ENCODE peak calls at places on chromosomes 5 and 9, in seven cellular contexts. One of them, this sample, is unnamed. For H3K36me3, the result is how much of the 10 kb centered on the place peaks cover.

GRCh38 chr5:89447027-89447426 is 564.0 kb upstream of the MEF2C start:
- DNase-seq in HepG2: no peak
- DNase-seq in SK-N-SH: no peak
- DNase-seq in GM12878: no peak
- DNase-seq in HCT116: no peak
- DNase-seq in K562: no peak
- DNase-seq in H1: no peak
- DNase-seq in this sample: no peak

GRCh38 chr5:38479315-38479904 is 77.0 kb downstream of the LIFR start:
- DNase-seq in HepG2: no peak
- DNase-seq in SK-N-SH: no peak
- DNase-seq in GM12878: no peak
- DNase-seq in HCT116: no peak
- DNase-seq in K562: no peak
- DNase-seq in H1: no peak
- DNase-seq in this sample: no peak

GRCh38 chr9:94805585-94805984 is 79.1 kb downstream of the AOPEP start:
- DNase-seq in HepG2: no peak
- DNase-seq in SK-N-SH: peak
- DNase-seq in GM12878: peak
- DNase-seq in HCT116: peak
- DNase-seq in K562: no peak
- DNase-seq in H1: no peak
- DNase-seq in this sample: no peak

GRCh38 chr5:149356391-149356790 is 1.5 kb upstream of the PCYOX1L start:
- DNase-seq in HepG2: no peak
- DNase-seq in SK-N-SH: no peak
- DNase-seq in GM12878: no peak
- DNase-seq in HCT116: no peak
- DNase-seq in K562: no peak
- DNase-seq in H1: no peak
- DNase-seq in this sample: no peak

GRCh38 chr9:94865599-94866456 is 139.3 kb downstream of the AOPEP start:
- DNase-seq in HepG2: no peak
- DNase-seq in SK-N-SH: peak
- DNase-seq in GM12878: no peak
- DNase-seq in HCT116: no peak
- DNase-seq in K562: no peak
- DNase-seq in H1: no peak
- DNase-seq in this sample: no peak

GRCh38 chr9:128920381-128921058 is at the start of gene PHYHD1:
- DNase-seq in HepG2: no peak
- DNase-seq in SK-N-SH: no peak
- DNase-seq in GM12878: no peak
- DNase-seq in HCT116: no peak
- DNase-seq in K562: no peak
- DNase-seq in H1: no peak
- DNase-seq in this sample: no peak

GRCh38 chr9:4984571-4985375 is at the start of gene JAK2:
- DNase-seq in HepG2: peak
- DNase-seq in SK-N-SH: peak
- DNase-seq in GM12878: peak
- DNase-seq in HCT116: peak
- DNase-seq in K562: peak
- DNase-seq in H1: peak
- DNase-seq in this sample: peak

GRCh38 chr5:143536364-143536763 is 132.9 kb upstream of the NR3C1 start:
- DNase-seq in HepG2: peak
- DNase-seq in SK-N-SH: no peak
- DNase-seq in GM12878: no peak
- DNase-seq in HCT116: peak
- DNase-seq in K562: no peak
- DNase-seq in H1: no peak
- DNase-seq in this sample: no peak

GRCh38 chr9:10242255-10242654 is 370.5 kb downstream of the PTPRD start:
- DNase-seq in HepG2: no peak
- DNase-seq in SK-N-SH: no peak
- DNase-seq in GM12878: no peak
- DNase-seq in HCT116: no peak
- DNase-seq in K562: no peak
- DNase-seq in H1: no peak
- DNase-seq in this sample: no peak

GRCh38 chr5:1033178-1033577 is 24.6 kb downstream of the NKD2 start:
- DNase-seq in HepG2: no peak
- DNase-seq in SK-N-SH: peak
- DNase-seq in GM12878: no peak
- DNase-seq in HCT116: no peak
- DNase-seq in K562: no peak
- DNase-seq in H1: no peak
- DNase-seq in this sample: no peak

GRCh38 chr5:2163457-2163856 is 280.7 kb upstream of the IRX4 start:
- DNase-seq in HepG2: no peak
- DNase-seq in SK-N-SH: no peak
- DNase-seq in GM12878: no peak
- DNase-seq in HCT116: no peak
- DNase-seq in K562: no peak
- DNase-seq in H1: no peak
- DNase-seq in this sample: no peak

GRCh38 chr5:980001-980588 is 28.5 kb upstream of the NKD2 start:
- DNase-seq in HepG2: peak
- DNase-seq in SK-N-SH: peak
- DNase-seq in GM12878: no peak
- DNase-seq in HCT116: no peak
- DNase-seq in K562: no peak
- DNase-seq in H1: peak
- DNase-seq in this sample: no peak

GRCh38 chr5:123285122-123286011 is 137.8 kb downstream of the CEP120 start:
- DNase-seq in HepG2: no peak
- DNase-seq in SK-N-SH: peak
- DNase-seq in GM12878: no peak
- DNase-seq in HCT116: no peak
- DNase-seq in K562: no peak
- DNase-seq in H1: peak
- DNase-seq in this sample: no peak

GRCh38 chr5:39131210-39132127 is 57.3 kb upstream of the RICTOR start:
- DNase-seq in HepG2: no peak
- DNase-seq in SK-N-SH: no peak
- DNase-seq in GM12878: no peak
- DNase-seq in HCT116: no peak
- DNase-seq in K562: no peak
- DNase-seq in H1: no peak
- DNase-seq in this sample: no peak

GRCh38 chr9:22170162-22170932 is 161.2 kb upstream of the CDKN2B start:
- DNase-seq in HepG2: peak
- DNase-seq in SK-N-SH: no peak
- DNase-seq in GM12878: no peak
- DNase-seq in HCT116: no peak
- DNase-seq in K562: no peak
- DNase-seq in H1: no peak
- DNase-seq in this sample: no peak

GRCh38 chr5:134510970-134511795 is 14.3 kb upstream of the JADE2 start:
- DNase-seq in HepG2: peak
- DNase-seq in SK-N-SH: no peak
- DNase-seq in GM12878: no peak
- DNase-seq in HCT116: no peak
- DNase-seq in K562: no peak
- DNase-seq in H1: peak
- DNase-seq in this sample: peak

GRCh38 chr9:78613006-78613405 is 316.1 kb downstream of the PSAT1 start:
- DNase-seq in HepG2: no peak
- DNase-seq in SK-N-SH: no peak
- DNase-seq in GM12878: no peak
- DNase-seq in HCT116: no peak
- DNase-seq in K562: no peak
- DNase-seq in H1: no peak
- DNase-seq in this sample: no peak

GRCh38 chr9:78607853-78608252 is 310.9 kb downstream of the PSAT1 start:
- DNase-seq in HepG2: no peak
- DNase-seq in SK-N-SH: no peak
- DNase-seq in GM12878: no peak
- DNase-seq in HCT116: no peak
- DNase-seq in K562: no peak
- DNase-seq in H1: no peak
- DNase-seq in this sample: no peak

GRCh38 chr9:78609471-78609870 is 312.5 kb downstream of the PSAT1 start:
- DNase-seq in HepG2: no peak
- DNase-seq in SK-N-SH: no peak
- DNase-seq in GM12878: no peak
- DNase-seq in HCT116: no peak
- DNase-seq in K562: no peak
- DNase-seq in H1: no peak
- DNase-seq in this sample: no peak

GRCh38 chr9:78614892-78615291 is 318.0 kb downstream of the PSAT1 start:
- DNase-seq in HepG2: no peak
- DNase-seq in SK-N-SH: no peak
- DNase-seq in GM12878: no peak
- DNase-seq in HCT116: no peak
- DNase-seq in K562: no peak
- DNase-seq in H1: no peak
- DNase-seq in this sample: no peak

DNA sequence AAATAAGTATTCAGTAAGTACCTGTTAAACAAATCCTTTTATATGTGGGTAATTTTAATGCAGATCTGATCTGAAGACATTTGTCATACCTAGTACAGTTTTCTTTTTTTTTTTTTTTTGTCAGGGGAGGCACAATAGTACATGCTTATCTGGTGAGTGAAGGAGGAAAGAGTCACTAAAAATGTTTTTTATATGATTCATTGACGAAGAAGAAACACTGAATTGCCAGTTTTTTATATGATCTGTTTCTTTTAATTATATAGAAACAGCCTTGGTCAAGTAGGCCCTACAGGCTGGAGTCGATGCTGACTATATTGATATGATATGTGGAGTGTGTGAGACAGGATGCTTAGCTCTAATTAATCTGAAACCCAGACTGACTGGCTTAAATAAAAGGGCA is 315.2 kb downstream of the PSAT1 start:
- DNase-seq in HepG2: no peak
- DNase-seq in SK-N-SH: no peak
- DNase-seq in GM12878: no peak
- DNase-seq in HCT116: no peak
- DNase-seq in K562: no peak
- DNase-seq in H1: no peak
- DNase-seq in this sample: no peak
- TF ChIP-seq YY1 in HepG2: no peak
- TF ChIP-seq YY1 in SK-N-SH: no peak
- TF ChIP-seq YY1 in GM12878: no peak
- TF ChIP-seq YY1 in HCT116: no peak
- TF ChIP-seq YY1 in K562: no peak
- TF ChIP-seq YY1 in H1: no peak
- TF ChIP-seq YY1 in this sample: no peak

DNA sequence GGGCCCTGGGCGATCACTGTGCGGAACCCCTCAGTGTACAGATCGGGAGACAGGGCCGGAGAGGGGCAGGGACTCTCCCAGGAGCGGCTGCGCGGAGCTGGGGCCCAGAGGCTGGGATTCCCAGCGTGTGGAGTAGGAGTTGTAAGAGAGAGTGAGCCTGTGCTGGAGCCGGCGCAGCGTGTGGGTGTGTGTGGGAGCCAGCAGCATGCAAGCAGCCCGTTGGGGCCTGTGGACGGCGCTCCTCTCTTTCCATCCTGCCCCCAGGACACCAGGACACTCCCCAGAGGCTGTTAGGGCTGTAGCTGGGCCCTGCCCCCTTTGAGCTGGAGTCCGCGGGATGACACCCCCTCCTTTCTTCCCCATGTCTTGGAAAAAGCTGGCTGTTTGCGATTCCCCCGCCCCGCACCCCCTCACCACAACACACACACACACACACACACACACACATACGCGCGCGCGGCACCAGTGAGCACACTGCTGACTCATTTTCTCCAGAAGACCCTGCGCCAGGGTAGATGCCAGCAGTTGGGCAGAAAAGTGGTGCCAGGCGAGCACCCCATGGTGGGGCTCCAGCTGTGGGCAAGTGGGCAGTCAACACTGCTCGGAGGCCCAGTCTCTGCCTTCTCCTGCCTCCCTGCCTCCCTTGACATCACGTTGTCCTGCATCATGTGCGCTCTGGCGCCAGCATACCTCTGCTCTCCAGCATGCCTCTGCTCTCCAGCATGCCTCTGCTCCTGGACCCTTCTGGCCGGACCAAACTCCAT is 1.5 kb downstream of the COL27A1 start:
- DNase-seq in HepG2: no peak
- DNase-seq in SK-N-SH: peak
- DNase-seq in GM12878: no peak
- DNase-seq in HCT116: no peak
- DNase-seq in K562: no peak
- DNase-seq in H1: peak
- DNase-seq in this sample: no peak
- H3K9ac ChIP-seq in HepG2: peak
- H3K9ac ChIP-seq in SK-N-SH: peak
- H3K9ac ChIP-seq in GM12878: no peak
- H3K9ac ChIP-seq in HCT116: peak
- H3K9ac ChIP-seq in K562: no peak
- H3K9ac ChIP-seq in H1: no peak
- H3K9ac ChIP-seq in this sample: peak

DNA sequence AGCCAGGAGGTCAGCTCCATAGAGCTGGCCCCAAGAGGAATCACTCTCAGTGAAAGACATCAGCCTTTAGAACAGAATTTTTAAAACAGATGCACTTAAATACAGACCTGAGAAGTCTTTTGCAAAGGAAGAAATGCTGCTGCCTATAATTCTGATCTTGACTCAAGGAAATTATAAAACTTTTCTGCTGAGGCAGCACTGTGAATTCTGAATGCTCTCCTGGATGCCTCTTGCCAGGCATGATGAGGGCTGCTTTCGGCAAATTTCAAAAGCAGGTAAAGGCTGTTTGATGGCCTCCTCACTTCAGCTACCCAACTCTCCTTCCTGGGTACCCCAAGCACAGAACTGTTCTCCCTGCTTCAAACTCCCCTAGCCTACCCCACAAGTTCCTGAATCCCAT is 174.8 kb downstream of the CDK5RAP2 start:
- DNase-seq in HepG2: no peak
- DNase-seq in SK-N-SH: no peak
- DNase-seq in GM12878: no peak
- DNase-seq in HCT116: no peak
- DNase-seq in K562: no peak
- DNase-seq in H1: no peak
- DNase-seq in this sample: no peak
- H3K36me3 ChIP-seq in HepG2: under half
- H3K36me3 ChIP-seq in SK-N-SH: under half
- H3K36me3 ChIP-seq in GM12878: under half
- H3K36me3 ChIP-seq in HCT116: under half
- H3K36me3 ChIP-seq in K562: half or more
- H3K36me3 ChIP-seq in H1: half or more
- H3K36me3 ChIP-seq in this sample: half or more

DNA sequence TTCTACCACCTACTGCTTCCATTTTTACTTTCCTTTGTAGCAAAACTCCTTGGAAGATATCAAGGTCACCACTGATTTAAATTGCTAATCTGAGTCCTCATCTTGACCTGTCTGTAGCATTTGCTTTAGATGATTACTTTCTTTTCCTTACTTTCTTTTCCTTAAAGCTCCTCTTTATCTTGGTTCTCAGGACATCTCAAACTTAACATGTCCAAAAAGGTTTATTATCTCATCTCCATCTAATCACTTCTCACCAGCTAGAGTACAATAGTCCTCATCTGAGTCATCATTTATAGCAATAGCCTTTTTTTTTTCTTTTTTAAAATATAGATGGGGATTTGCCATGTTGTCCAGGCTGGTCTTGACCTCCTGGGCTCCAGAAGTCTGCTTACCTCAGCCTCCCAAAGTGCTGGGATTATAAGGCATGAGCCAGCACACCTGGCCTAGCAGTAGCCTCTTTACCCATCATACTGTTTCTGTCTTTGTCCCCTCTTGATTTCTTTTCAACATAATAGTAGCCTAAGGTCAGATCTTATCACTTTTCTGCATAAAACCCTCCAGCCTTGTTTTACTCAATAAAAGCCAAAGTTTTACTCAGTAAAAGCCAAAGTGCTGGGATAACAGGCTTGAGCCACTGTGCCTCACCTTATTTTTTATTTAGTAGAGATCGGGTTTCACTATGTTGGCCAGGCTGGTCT is 32.9 kb upstream of the GPR21 start:
- DNase-seq in HepG2: no peak
- DNase-seq in SK-N-SH: no peak
- DNase-seq in GM12878: no peak
- DNase-seq in HCT116: no peak
- DNase-seq in K562: no peak
- DNase-seq in H1: no peak
- DNase-seq in this sample: no peak
- TF ChIP-seq YY1 in HepG2: no peak
- TF ChIP-seq YY1 in SK-N-SH: no peak
- TF ChIP-seq YY1 in GM12878: no peak
- TF ChIP-seq YY1 in HCT116: no peak
- TF ChIP-seq YY1 in K562: no peak
- TF ChIP-seq YY1 in H1: no peak
- TF ChIP-seq YY1 in this sample: no peak